ENCODE peak calls at places on chromosomes 7 and 10, in ten cellular contexts. B is stimulated activated CD8-positive, alpha-beta memory T cell treated with anti-CD3 and anti-CD28 coated beads, Interleukin-12 subunit alpha, Interleukin-12 subunit beta, amount 100 ng/mL, for 4 hours; R is HuH-7.5; Y is germinal center; L is posterior cingulate gyrus; P is fibroblast of the aortic adventitia; U is WTC11; G is NCI-H774; D is NCI-H1105; C is mammary epithelial cell. S is an unnamed sample.

GRCh38 chr7:101486056-101486763 is 123.5 kb downstream of the COL26A1 start:
- DNase-seq in L (no peak), Y (no peak), G (no peak), U (peak; percentile 63), C (no peak), B (no peak), P (peak; percentile 4), D (no peak), R (no peak), S (no peak)

GRCh38 chr7:123974326-123974908 is 49.4 kb downstream of the SPAM1 start:
- DNase-seq in L (no peak), C (peak; percentile 9), B (no peak), D (no peak), G (no peak), U (no peak), Y (no peak), R (no peak), P (no peak), S (no peak)

GRCh38 chr7:157691521-157692155 is 354.8 kb downstream of the DNAJB6 start:
- DNase-seq in B (no peak), D (no peak), C (no peak), R (no peak), L (no peak), G (no peak), Y (no peak), U (peak; percentile 21), P (no peak), S (peak; percentile 7)

GRCh38 chr7:2015251-2015871 is 217.4 kb downstream of the MAD1L1 start:
- DNase-seq in D (no peak), G (no peak), B (no peak), U (peak; percentile 6), Y (no peak), L (no peak), C (no peak), R (no peak), P (no peak), S (peak; percentile 20)

GRCh38 chr10:46040004-46040403 is 6.1 kb downstream of the MSMB start:
- DNase-seq in G (no peak), U (no peak), P (no peak), R (no peak), B (no peak), C (no peak), L (no peak), D (no peak), Y (no peak), S (no peak)

GRCh38 chr10:30002438-30003266 is 56.7 kb downstream of the JCAD start:
- DNase-seq in P (peak; percentile 84), C (peak; percentile 67), Y (peak; percentile 60), B (peak; percentile 32), R (peak; percentile 61), D (no peak), G (peak; percentile 51), L (peak; percentile 56), U (peak; percentile 91), S (no peak)

GRCh38 chr10:124946945-124947344 is 5.0 kb downstream of the ZRANB1 start:
- DNase-seq in P (no peak), Y (no peak), U (no peak), G (no peak), L (no peak), R (no peak), C (no peak), D (peak; percentile 7), B (no peak), S (no peak)

GRCh38 chr10:86246279-86246940 is 120.2 kb downstream of the GRID1 start:
- DNase-seq in Y (no peak), R (no peak), B (no peak), G (no peak), U (no peak), L (no peak), C (no peak), P (no peak), D (no peak), S (peak; percentile 54)

GRCh38 chr10:45433716-45434469 is 59.9 kb downstream of the ALOX5 start:
- DNase-seq in R (no peak), P (no peak), Y (no peak), B (no peak), L (no peak), G (no peak), U (no peak), D (no peak), C (no peak), S (no peak)

GRCh38 chr10:93703066-93703465 is 674 bp upstream of the FRA10AC1 start:
- DNase-seq in D (peak; percentile 1), G (no peak), B (no peak), P (peak; percentile 31), Y (peak; percentile 9), C (no peak), L (no peak), U (no peak), R (no peak), S (no peak)

GRCh38 chr7:43694399-43694748 is 34.9 kb downstream of the COA1 start:
- DNase-seq in Y (no peak), B (no peak), L (no peak), U (no peak), R (no peak), G (no peak), C (peak; percentile 38), P (peak; percentile 88), D (no peak), S (no peak)

GRCh38 chr10:101272229-101272868 is 43.1 kb upstream of the LBX1 start:
- DNase-seq in R (peak; percentile 84), C (peak; percentile 50), L (peak; percentile 74), D (peak; percentile 35), B (peak; percentile 20), P (peak; percentile 68), U (peak; percentile 84), Y (peak; percentile 72), G (peak; percentile 23), S (no peak)

GRCh38 chr7:81611805-81612204 is 158.0 kb downstream of the HGF start:
- DNase-seq in R (no peak), G (no peak), D (no peak), L (no peak), P (no peak), Y (no peak), C (no peak), B (no peak), U (no peak), S (no peak)

GRCh38 chr10:29691564-29692064 is 56.8 kb upstream of the SVIL start:
- DNase-seq in R (no peak), C (no peak), D (no peak), G (no peak), P (peak; percentile 92), Y (no peak), U (no peak), B (no peak), L (no peak), S (no peak)

GRCh38 chr7:123865517-123866117 is 20.6 kb downstream of the HYAL4 start:
- DNase-seq in U (peak; percentile 42), Y (peak; percentile 6), R (no peak), D (peak; percentile 25), C (peak; percentile 55), G (peak; percentile 50), B (no peak), L (peak; percentile 16), P (peak; percentile 83), S (no peak)

GRCh38 chr7:2002561-2003450 is 229.9 kb downstream of the MAD1L1 start:
- DNase-seq in U (peak; percentile 7), B (no peak), L (no peak), R (no peak), C (no peak), D (no peak), Y (no peak), P (no peak), G (no peak), S (peak; percentile 46)

GRCh38 chr7:39607865-39608264 is 15.5 kb upstream of the RALA start:
- DNase-seq in R (no peak), U (no peak), B (no peak), Y (no peak), C (no peak), P (no peak), G (no peak), L (no peak), D (no peak), S (no peak)

GRCh38 chr10:118968071-118968470 is 61.4 kb upstream of the NANOS1 start:
- DNase-seq in U (no peak), L (no peak), C (no peak), D (no peak), G (no peak), B (no peak), Y (no peak), P (no peak), R (no peak), S (no peak)